ENCODE peak calls at places on chromosome 10, in ten cellular contexts. L is IMR-90, A is GM23248, X is hepatocyte, M is fibroblast of mammary gland, R is adipocyte, Y is mucosa of descending colon, N is GM06990, G is right lobe of liver, F is vagina. O is an unnamed sample.

GRCh38 chr10:33416209-33416608 is 81.7 kb upstream of the NRP1 start:
- DNase-seq in G (no peak), N (peak), M (no peak), Y (no peak), X (no peak), F (no peak), A (no peak), L (no peak), R (no peak), O (no peak)

GRCh38 chr10:112332509-112333228 is 41.2 kb upstream of the ACSL5 start:
- DNase-seq in L (no peak), N (no peak), G (peak), M (no peak), A (peak), X (no peak), R (no peak), F (no peak), Y (peak), O (no peak)

GRCh38 chr10:111379521-111379920 is 302.7 kb downstream of the ADRA2A start:
- DNase-seq in Y (no peak), A (no peak), R (no peak), N (no peak), X (no peak), F (no peak), L (no peak), G (no peak), M (no peak), O (no peak)

GRCh38 chr10:16832351-16833080 is 15.3 kb upstream of the RSU1 start:
- DNase-seq in X (no peak), R (peak), Y (peak), A (peak), F (no peak), N (no peak), G (no peak), M (peak), L (peak), O (no peak)

GRCh38 chr10:123622381-123622780 is 43.8 kb upstream of the GPR26 start:
- DNase-seq in N (no peak), R (peak), L (no peak), A (peak), G (no peak), M (peak), F (no peak), Y (no peak), X (no peak), O (no peak)

GRCh38 chr10:130957423-130957822 is 354.1 kb downstream of the TCERG1L start:
- DNase-seq in A (no peak), N (no peak), F (peak), M (no peak), Y (no peak), G (no peak), L (no peak), X (no peak), R (no peak), O (no peak)

GRCh38 chr10:62779487-62780248 is 24.9 kb upstream of the ADO start:
- DNase-seq in L (peak), Y (peak), M (peak), N (peak), R (no peak), A (peak), F (no peak), X (no peak), G (no peak), O (peak)

GRCh38 chr10:120336910-120337540 is 120.0 kb upstream of the PLPP4 start:
- DNase-seq in Y (peak), A (peak), G (peak), N (peak), M (peak), F (no peak), R (peak), X (peak), L (peak), O (peak)

GRCh38 chr10:96767611-96768010 is 47.3 kb upstream of the PIK3AP1 start:
- DNase-seq in N (no peak), R (no peak), G (no peak), Y (no peak), L (no peak), X (no peak), M (no peak), F (no peak), A (peak), O (no peak)

GRCh38 chr10:69176823-69177222 is 3.2 kb upstream of the SUPV3L1 start:
- DNase-seq in Y (no peak), A (no peak), G (no peak), M (no peak), F (no peak), X (no peak), R (no peak), N (no peak), L (no peak), O (no peak)

GRCh38 chr10:42934842-42935241 is 142.0 kb upstream of the RET start:
- DNase-seq in G (no peak), Y (no peak), N (no peak), F (no peak), L (no peak), R (no peak), M (no peak), A (no peak), X (no peak), O (no peak)

GRCh38 chr10:114550756-114551290 is 107.3 kb downstream of the ABLIM1 start:
- DNase-seq in M (peak), F (no peak), R (peak), N (no peak), G (no peak), X (peak), Y (no peak), L (peak), A (peak), O (no peak)

GRCh38 chr10:43041422-43042342 is 35.2 kb upstream of the RET start:
- DNase-seq in G (peak), N (no peak), L (no peak), A (no peak), M (no peak), F (peak), R (no peak), Y (no peak), X (no peak), O (no peak)

GRCh38 chr10:22615819-22616499 is 98.4 kb downstream of the PIP4K2A start:
- DNase-seq in N (peak), F (no peak), R (no peak), X (peak), Y (peak), A (no peak), L (no peak), G (no peak), M (peak), O (peak)

GRCh38 chr10:101644002-101644401 is 51.0 kb downstream of the FBXW4 start:
- DNase-seq in N (no peak), L (no peak), R (no peak), A (no peak), M (no peak), G (no peak), F (no peak), X (no peak), Y (no peak), O (no peak)

GRCh38 chr10:17665742-17666141 is 21.8 kb downstream of the STAM start:
- DNase-seq in F (no peak), L (peak), M (peak), X (peak), A (peak), N (no peak), Y (no peak), G (no peak), R (peak), O (no peak)

GRCh38 chr10:9605231-9605630 is 1412.4 kb upstream of the CELF2 start:
- DNase-seq in N (no peak), A (no peak), L (no peak), F (no peak), G (no peak), M (peak), R (no peak), Y (no peak), X (no peak), O (no peak)

GRCh38 chr10:77939561-77940001 is 13.0 kb upstream of the DLG5 start:
- DNase-seq in G (no peak), M (peak), L (peak), F (no peak), Y (peak), R (peak), A (peak), N (no peak), X (peak), O (no peak)

GRCh38 chr10:49614242-49615198 is 683 bp downstream of the CHAT start:
- DNase-seq in Y (no peak), L (no peak), G (peak), M (no peak), F (no peak), X (no peak), R (no peak), A (no peak), N (no peak), O (no peak)

GRCh38 chr10:32692174-32692573 is 246.2 kb downstream of the CCDC7 start:
- DNase-seq in M (peak), N (no peak), A (peak), X (no peak), R (peak), Y (no peak), L (peak), F (no peak), G (no peak), O (no peak)

GRCh38 chr10:95558593-95559320 is 2.4 kb downstream of the SORBS1 start:
- DNase-seq in R (no peak), Y (no peak), A (no peak), G (no peak), F (no peak), X (no peak), M (no peak), L (no peak), N (no peak), O (no peak)

GRCh38 chr10:95556994-95557767 is 4.0 kb downstream of the SORBS1 start:
- DNase-seq in F (no peak), L (no peak), A (no peak), Y (no peak), R (no peak), N (no peak), X (no peak), M (no peak), G (no peak), O (no peak)

GRCh38 chr10:95560288-95561199 is 627 bp downstream of the SORBS1 start:
- DNase-seq in R (peak), L (peak), X (peak), Y (peak), M (peak), A (peak), G (peak), F (no peak), N (peak), O (peak)

GRCh38 chr10:95561200-95562177 is at the start of gene SORBS1:
- DNase-seq in L (peak), Y (peak), M (peak), X (peak), F (no peak), R (peak), N (peak), G (peak), A (peak), O (peak)

GRCh38 chr10:95559466-95559865 is 1.7 kb downstream of the SORBS1 start:
- DNase-seq in F (no peak), N (no peak), R (no peak), M (no peak), X (no peak), L (no peak), A (no peak), Y (no peak), G (no peak), O (no peak)
- H3K4me3 ChIP-seq in F (peak), N (no peak), R (no peak), M (no peak), X (no peak), L (no peak), A (no peak), Y (no peak), G (peak), O (no peak)

GRCh38 chr10:99535764-99536399 is 3.1 kb downstream of the NKX2-3 start:
- DNase-seq in F (no peak), A (no peak), G (no peak), X (no peak), R (no peak), L (no peak), M (no peak), Y (no peak), N (no peak), O (no peak)
- H3K4me3 ChIP-seq in F (peak), A (no peak), G (no peak), X (no peak), R (no peak), L (no peak), M (no peak), Y (no peak), N (no peak), O (no peak)

GRCh38 chr10:26481914-26482550 is 43.9 kb downstream of the APBB1IP start:
- DNase-seq in M (no peak), G (no peak), L (no peak), F (no peak), R (no peak), X (no peak), N (no peak), A (no peak), Y (peak), O (no peak)
- H3K4me3 ChIP-seq in M (no peak), G (no peak), L (no peak), F (no peak), R (no peak), X (no peak), N (peak), A (no peak), Y (no peak), O (peak)

DNA sequence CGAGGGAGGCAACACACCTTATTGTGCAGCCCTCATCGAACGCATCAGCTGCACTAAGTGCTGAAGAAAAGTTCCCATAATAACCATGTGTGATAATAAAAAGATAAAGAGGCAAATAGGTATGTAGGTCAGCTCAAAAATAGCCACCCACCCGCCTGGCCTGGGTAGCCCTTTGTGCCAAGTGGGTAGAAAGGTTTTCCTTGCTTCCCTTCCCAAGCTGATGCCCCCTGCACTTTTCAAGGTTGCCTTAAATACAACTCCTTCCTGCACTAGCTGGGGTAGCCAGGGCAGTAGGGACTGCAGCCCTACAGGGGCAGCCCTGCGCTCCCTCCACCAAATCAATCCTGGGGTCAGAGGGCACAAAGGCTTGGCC is 13.5 kb upstream of the DDIT4 start:
- DNase-seq in F (no peak), Y (no peak), G (peak), N (no peak), L (no peak), A (no peak), M (no peak), R (no peak), X (no peak), O (no peak)
- H3K4me3 ChIP-seq in F (peak), Y (no peak), G (peak), N (peak), L (no peak), A (no peak), M (no peak), R (peak), X (no peak), O (peak)

O was measured in CD8-positive, alpha-beta memory T cell.